ENCODE peak calls at places on chromosomes 2 and 18, in four cellular contexts. S, R, U and X are unnamed samples. For H3K4me1, the result is how much of the 10 kb centered on the place peaks cover.

GRCh38 chr2:115161531-115162453 is 719.4 kb downstream of the DPP10 start:
- DNase-seq in S (no peak), U (no peak), R (no peak), X (no peak)

GRCh38 chr2:96468904-96469303 is 36.3 kb downstream of the NEURL3 start:
- DNase-seq in R (no peak), S (no peak), U (no peak), X (no peak)

GRCh38 chr2:153101187-153101586 is 377.4 kb downstream of the RPRM start:
- DNase-seq in S (no peak), R (no peak), U (no peak), X (no peak)

GRCh38 chr18:2846241-2846637 is 567 bp upstream of the EMILIN2 start:
- DNase-seq in R (no peak), S (peak), U (no peak), X (no peak)

GRCh38 chr2:101328474-101329007 is 20.0 kb upstream of the RNF149 start:
- DNase-seq in R (no peak), S (no peak), U (no peak), X (no peak)

GRCh38 chr2:85001595-85001994 is 30.6 kb downstream of the KCMF1 start:
- DNase-seq in U (no peak), R (no peak), S (no peak), X (no peak)

GRCh38 chr2:143513081-143513480 is 383.9 kb downstream of the ARHGAP15 start:
- DNase-seq in U (no peak), S (no peak), R (no peak), X (peak)

GRCh38 chr2:58427572-58428285 is 186.6 kb upstream of the FANCL start:
- DNase-seq in U (no peak), R (no peak), S (no peak), X (no peak)

GRCh38 chr2:160493227-160494028 is at the start of gene RBMS1:
- DNase-seq in S (peak), R (peak), U (peak), X (no peak)

GRCh38 chr2:191899442-191899841 is 52.6 kb upstream of the CAVIN2 start:
- DNase-seq in U (no peak), R (no peak), S (no peak), X (peak)

GRCh38 chr2:1584691-1585485 is 159.4 kb downstream of the PXDN start:
- DNase-seq in U (no peak), R (no peak), S (peak), X (no peak)

GRCh38 chr2:231601356-231602229 is 8.9 kb downstream of the TEX44 start:
- DNase-seq in U (peak), S (peak), R (peak), X (peak)

DNA sequence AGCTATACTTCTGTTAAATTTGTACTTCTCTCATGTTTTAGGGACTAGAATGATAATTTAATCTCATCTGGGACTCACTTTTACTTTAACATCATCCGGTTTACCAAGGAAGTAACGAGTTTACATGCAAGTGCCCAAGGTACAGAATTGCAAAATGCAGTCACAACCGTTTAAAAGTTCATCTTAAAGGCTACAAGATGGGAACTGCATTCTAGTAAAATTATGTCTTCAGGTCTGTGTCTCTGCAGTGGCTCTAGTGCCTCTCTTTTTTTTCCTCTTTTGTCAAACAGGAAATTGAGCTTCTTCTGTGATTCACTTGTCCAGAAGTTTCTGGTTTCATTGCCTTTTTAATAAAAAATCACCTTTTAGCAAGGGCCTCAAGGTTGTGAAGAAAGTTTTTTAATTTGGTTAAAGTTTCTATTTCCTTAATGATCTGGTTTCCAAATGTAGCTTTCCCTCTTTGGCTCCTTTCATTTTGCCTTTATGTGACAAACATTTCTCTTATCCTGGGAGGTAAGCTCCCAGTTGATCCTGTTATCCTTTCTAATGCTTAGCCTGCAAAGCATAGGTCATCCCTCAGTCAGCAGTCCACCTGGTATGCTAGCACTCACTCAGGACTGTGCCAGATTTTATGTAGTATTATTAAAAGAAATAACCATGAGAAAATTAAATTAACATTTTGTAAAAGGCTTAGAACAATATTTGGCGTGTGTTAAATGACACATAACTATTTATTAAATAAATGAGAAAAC is 2.4 kb downstream of the GLS start:
- DNase-seq in S (no peak), R (no peak), U (no peak), X (no peak)
- H3K4me1 ChIP-seq in S (half or more), R (under half), U (under half), X (under half)

GRCh38 chr2:189162566-189162965 is 17.0 kb downstream of the COL5A2 start:
- DNase-seq in R (no peak), U (no peak), S (no peak), X (no peak)

GRCh38 chr2:189161894-189162293 is 17.7 kb downstream of the COL5A2 start:
- DNase-seq in R (no peak), S (no peak), U (no peak), X (no peak)

GRCh38 chr2:189165656-189166380 is 13.7 kb downstream of the COL5A2 start:
- DNase-seq in R (no peak), U (no peak), S (no peak), X (no peak)

GRCh38 chr2:189164732-189165131 is 14.8 kb downstream of the COL5A2 start:
- DNase-seq in U (no peak), S (no peak), R (no peak), X (no peak)

DNA sequence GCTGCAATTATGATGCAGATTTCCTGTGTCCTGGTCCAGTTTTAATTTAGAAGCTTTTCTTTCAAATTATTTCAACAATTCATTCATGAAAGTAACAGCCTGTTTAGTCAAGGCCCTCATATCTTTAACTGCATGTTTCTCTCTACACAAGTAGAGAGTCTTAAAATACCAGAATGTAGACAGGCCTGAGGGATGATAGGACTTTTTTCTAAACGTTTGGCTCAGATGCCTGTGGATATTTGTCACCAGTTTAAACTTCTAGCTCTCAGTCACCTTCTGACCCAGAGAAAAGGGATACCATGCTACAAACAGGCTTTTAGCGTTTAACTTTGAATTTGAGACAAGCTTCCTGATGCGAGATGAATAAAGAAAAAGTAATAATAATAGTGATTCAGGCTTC is 15.7 kb downstream of the COL5A2 start:
- DNase-seq in S (no peak), R (no peak), U (no peak), X (no peak)
- TF ChIP-seq POLR2AphosphoS5 in S (no peak), R (no peak), U (no peak), X (peak)

DNA sequence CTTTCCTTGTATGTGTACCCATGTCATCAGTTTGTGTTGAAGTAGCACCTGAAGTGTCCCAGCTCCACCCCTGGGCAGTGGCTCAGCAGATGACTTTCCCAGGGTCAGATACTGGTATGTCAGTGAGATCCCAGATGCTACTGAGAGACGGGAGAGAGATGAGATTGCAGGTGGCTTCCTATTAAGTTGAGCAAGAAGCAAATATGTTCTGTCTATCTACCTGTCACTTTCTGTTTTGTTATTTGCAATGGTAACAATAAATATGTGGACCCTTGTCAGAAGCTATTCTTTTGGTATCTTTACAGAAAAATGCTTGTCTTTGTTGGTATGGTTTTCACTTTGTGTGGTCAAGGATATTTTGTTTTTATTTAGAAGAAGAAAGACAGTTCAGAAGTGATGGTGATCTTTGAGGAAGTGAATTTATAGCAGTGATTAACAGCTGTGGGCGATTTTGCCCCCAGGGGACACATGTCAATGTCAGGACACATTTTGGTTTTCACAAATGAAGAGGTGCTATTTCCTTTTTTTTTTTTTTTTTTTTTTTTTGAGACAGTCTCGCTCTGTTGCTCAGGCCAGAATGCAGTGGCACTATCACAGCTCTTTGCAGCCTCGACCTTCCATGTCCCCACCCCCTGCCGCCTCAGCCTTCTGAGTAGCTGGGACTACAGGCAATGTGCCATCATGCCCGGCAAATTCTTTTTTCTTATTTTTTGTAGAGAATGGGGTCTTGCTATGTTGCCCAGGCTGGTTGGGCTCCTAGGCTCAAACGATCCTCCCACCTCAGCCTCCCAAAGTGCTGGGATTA is 21.4 kb downstream of the MGAT5 start:
- DNase-seq in S (peak), U (no peak), R (no peak), X (no peak)
- H3K4me1 ChIP-seq in S (half or more), U (under half), R (under half), X (under half)

GRCh38 chr2:146363731-146364130 is 1481.1 kb upstream of the ACVR2A start:
- DNase-seq in S (no peak), U (no peak), R (no peak), X (no peak)
- TF ChIP-seq POLR2AphosphoS5 in S (no peak), U (no peak), R (no peak), X (no peak)

DNA sequence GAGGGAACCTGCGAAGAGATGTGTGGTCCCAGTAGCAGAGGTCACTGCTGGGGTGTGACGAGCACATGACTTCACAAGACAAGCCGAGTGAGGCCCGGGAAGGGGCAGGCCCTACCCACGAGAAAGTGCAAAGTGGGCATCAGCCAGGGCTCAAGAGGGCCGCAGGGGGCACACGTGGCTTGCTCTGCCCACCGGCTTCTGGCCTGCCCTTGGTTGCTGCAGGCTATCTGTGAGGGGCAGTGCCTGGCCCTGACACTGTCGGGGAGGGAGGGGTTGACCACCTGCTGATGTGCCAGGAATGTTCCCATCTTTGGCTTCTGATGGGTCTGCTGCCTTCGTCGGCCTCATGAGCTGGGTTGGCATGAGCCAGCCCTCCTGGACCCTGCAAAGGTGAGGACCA is 11.4 kb downstream of the ODC1 start:
- DNase-seq in R (no peak), S (peak), U (no peak), X (no peak)
- H3K4me1 ChIP-seq in R (under half), S (under half), U (under half), X (under half)

DNA sequence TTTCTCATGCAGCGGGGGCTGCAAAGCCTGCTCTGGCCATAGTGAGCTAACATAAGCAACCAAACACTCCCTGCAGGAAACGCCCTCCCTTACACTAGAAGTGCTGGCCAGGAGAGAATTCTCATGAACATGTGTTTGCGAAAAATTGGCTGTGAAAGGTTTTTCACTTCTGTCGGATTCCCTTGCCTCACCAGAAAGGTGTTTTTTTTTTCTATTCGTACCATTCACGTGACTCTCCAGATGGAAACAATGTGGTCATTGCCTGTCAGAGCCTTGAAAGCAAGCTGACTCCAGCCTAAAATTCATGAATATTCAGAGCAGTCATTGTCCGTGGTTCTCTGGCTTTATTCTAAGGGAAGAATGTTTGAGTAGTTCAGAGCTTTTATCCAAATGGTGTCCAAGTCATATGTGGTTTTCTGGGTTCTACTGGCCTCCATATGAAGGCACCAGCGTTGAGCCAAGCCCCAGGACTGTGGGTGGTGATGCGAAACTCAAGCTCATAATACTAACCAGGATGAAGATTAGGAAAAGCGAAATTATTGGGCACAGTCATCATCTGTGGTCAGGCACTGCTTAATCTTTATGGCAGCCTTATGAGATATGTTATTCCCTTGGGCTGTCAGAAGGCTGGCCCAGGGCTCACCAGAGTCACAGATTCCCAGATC is 236.4 kb downstream of the ALPK2 start:
- DNase-seq in S (no peak), U (no peak), R (no peak), X (no peak)
- TF ChIP-seq POLR2AphosphoS5 in S (no peak), U (no peak), R (no peak), X (no peak)

GRCh38 chr2:120501591-120501990 is 155.7 kb downstream of the INHBB start:
- DNase-seq in R (no peak), U (no peak), S (no peak), X (no peak)

GRCh38 chr2:120502357-120502756 is 156.4 kb downstream of the INHBB start:
- DNase-seq in U (no peak), R (no peak), S (peak), X (no peak)

GRCh38 chr2:120503793-120504571 is 158.0 kb downstream of the INHBB start:
- DNase-seq in R (no peak), S (peak), U (no peak), X (no peak)

GRCh38 chr2:120503206-120503792 is 157.4 kb downstream of the INHBB start:
- DNase-seq in R (no peak), U (no peak), S (peak), X (no peak)

DNA sequence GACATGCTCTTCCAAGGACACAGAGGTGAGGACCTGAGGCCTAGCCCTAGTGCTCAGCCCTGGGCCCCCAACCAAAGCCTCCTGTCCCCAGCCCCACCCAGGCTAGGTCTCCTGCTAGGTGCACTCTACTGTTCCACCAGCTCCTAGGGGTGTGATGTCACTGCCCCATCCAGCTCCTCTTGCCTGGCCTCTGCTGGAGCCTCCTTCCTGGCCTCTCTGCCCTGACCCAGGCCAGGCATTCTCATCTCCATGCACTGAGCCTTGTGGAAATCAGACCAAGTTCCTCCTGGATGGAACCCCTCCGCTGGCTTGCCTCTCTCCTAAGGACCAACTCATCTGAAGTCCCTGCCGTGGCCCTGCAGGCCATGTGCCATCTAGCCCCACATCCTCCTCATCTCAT is 156.8 kb downstream of the INHBB start:
- DNase-seq in S (peak), U (no peak), R (no peak), X (no peak)
- H3K4me1 ChIP-seq in S (under half), U (under half), R (under half), X (under half)

DNA sequence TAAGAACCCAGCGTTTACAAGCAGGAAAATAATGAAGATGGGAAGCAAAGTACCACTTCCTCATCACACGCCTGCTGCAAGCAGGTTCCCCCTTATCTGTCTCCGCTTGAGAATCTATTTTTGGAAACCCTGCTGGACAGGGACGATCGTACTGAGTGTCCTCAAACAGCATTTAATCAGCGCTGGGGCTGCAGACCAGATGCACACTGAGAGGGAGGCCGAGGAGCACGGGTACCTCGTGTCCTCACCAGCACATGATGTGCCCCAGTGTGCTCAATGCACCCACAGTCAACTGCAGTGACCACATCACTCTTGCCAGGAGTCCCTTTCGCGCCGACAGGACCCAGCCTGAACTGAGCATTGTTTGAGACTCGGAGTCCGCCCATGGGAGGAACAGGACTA is 160.3 kb downstream of the HDAC4 start:
- DNase-seq in S (peak), R (no peak), U (no peak), X (no peak)
- TF ChIP-seq POLR2AphosphoS5 in S (peak), R (no peak), U (peak), X (no peak)

DNA sequence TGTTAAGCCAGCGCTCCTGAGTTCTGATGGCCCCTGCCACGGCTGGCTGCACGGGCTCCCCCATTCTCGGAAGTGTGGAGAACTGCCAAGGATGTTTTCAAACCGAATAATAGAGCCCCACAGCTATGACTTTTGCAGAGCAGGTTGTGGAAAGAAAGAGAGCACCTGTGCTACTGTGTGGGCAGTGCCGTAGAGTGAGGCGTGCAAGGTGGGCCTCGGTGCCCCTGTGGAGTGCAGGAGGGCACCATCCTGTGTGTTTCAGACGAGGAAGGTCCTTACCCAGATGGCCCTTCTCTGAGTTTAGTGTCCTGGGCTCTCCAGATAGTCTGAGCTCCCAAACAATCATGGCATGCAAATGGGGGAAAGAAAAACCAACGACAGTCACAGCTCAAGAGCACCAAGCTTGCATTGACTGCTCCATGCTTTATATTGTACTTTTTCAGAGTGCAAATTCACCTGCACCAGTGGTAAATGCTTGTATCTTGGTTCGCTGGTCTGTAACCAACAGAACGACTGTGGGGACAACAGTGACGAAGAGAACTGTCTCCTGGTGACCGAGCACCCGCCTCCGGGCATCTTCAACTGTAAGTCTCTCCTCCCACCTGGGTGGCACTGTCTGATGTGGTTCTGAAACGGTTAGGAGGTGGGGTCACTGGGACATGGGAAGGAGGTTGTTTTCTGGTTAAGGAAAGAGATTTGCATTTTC is 219.4 kb downstream of the LDLRAD4 start:
- DNase-seq in U (no peak), R (peak), S (no peak), X (no peak)
- H3K4me1 ChIP-seq in U (under half), R (under half), S (under half), X (under half)